ENCODE peak calls at places on chromosome 13, in four cellular contexts. One of them, this sample, is unnamed.

GRCh38 chr13:41455725-41456419 is 1.5 kb upstream of the RGCC start:
- DNase-seq in GM12878: no peak
- DNase-seq in HepG2: no peak
- DNase-seq in K562: no peak
- DNase-seq in this sample: no peak

GRCh38 chr13:86906458-86906857 is 764.7 kb upstream of the SLITRK5 start:
- DNase-seq in GM12878: no peak
- DNase-seq in HepG2: no peak
- DNase-seq in K562: no peak
- DNase-seq in this sample: no peak

GRCh38 chr13:35252536-35253205 is 223.8 kb downstream of the MAB21L1 start:
- DNase-seq in GM12878: peak
- DNase-seq in HepG2: no peak
- DNase-seq in K562: no peak
- DNase-seq in this sample: no peak

GRCh38 chr13:112889351-112890290 is 79.4 kb upstream of the MCF2L start:
- DNase-seq in GM12878: no peak
- DNase-seq in HepG2: no peak
- DNase-seq in K562: no peak
- DNase-seq in this sample: no peak

GRCh38 chr13:30404207-30404606 is 18.1 kb upstream of the UBE2L5 start:
- DNase-seq in GM12878: no peak
- DNase-seq in HepG2: no peak
- DNase-seq in K562: no peak
- DNase-seq in this sample: no peak

GRCh38 chr13:52968074-52968700 is 60.4 kb upstream of the OLFM4 start:
- DNase-seq in GM12878: peak
- DNase-seq in HepG2: peak
- DNase-seq in K562: peak
- DNase-seq in this sample: peak

GRCh38 chr13:44936246-44936645 is 53.0 kb downstream of the NUFIP1 start:
- DNase-seq in GM12878: no peak
- DNase-seq in HepG2: no peak
- DNase-seq in K562: no peak
- DNase-seq in this sample: no peak

GRCh38 chr13:44241638-44242037 is 132.0 kb upstream of the SERP2 start:
- DNase-seq in GM12878: no peak
- DNase-seq in HepG2: no peak
- DNase-seq in K562: no peak
- DNase-seq in this sample: no peak

GRCh38 chr13:53018690-53019647 is 9.6 kb upstream of the OLFM4 start:
- DNase-seq in GM12878: no peak
- DNase-seq in HepG2: no peak
- DNase-seq in K562: no peak
- DNase-seq in this sample: no peak

GRCh38 chr13:110714798-110715394 is 1.4 kb downstream of the ING1 start:
- DNase-seq in GM12878: no peak
- DNase-seq in HepG2: peak
- DNase-seq in K562: no peak
- DNase-seq in this sample: no peak

GRCh38 chr13:36601186-36601585 is 72.6 kb upstream of the SERTM1 start:
- DNase-seq in GM12878: no peak
- DNase-seq in HepG2: no peak
- DNase-seq in K562: no peak
- DNase-seq in this sample: no peak

GRCh38 chr13:74134777-74135305 is 637 bp upstream of the KLF12 start:
- DNase-seq in GM12878: no peak
- DNase-seq in HepG2: no peak
- DNase-seq in K562: peak
- DNase-seq in this sample: peak

GRCh38 chr13:21148557-21149258 is 27.6 kb downstream of the SKA3 start:
- DNase-seq in GM12878: no peak
- DNase-seq in HepG2: no peak
- DNase-seq in K562: no peak
- DNase-seq in this sample: no peak
- TF ChIP-seq SP1 in GM12878: no peak
- TF ChIP-seq SP1 in HepG2: no peak
- TF ChIP-seq SP1 in K562: no peak
- TF ChIP-seq SP1 in this sample: no peak

DNA sequence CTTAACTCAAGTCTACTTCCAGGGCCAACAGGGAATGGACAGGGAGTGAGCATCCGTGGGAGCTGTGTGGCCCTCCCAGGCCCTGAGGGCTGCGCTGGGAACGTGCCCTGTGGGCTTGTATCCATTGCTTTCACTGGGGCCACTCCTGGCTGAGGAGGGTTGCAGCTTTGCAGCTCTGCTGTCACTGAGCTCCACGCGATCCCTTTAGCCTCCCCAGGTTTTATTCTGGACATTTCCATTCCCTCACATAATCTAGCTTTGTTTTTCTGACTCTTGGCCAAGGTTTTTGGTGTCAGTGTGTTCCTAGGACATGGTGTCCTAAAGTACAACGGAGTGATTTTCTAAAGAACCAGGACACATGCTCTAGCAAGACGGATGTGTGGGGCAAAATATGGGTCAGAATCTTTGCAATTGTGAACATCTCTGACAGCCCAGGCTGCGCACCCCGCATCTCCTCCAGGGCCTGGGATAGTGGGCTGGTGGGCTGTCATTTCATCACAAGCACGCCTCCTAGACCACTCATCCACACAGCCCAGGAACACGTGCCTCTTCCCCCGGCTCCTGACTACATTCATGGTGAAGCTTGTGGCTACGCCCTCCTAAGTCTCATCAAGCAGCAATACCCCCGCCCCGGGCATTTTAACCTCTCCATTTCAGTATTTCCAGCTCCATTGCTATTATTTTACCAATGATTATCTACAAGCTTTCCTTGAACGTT is 27.9 kb downstream of the GGACT start:
- DNase-seq in GM12878: no peak
- DNase-seq in HepG2: no peak
- DNase-seq in K562: no peak
- DNase-seq in this sample: no peak
- TF ChIP-seq BHLHE40 in GM12878: no peak
- TF ChIP-seq BHLHE40 in HepG2: no peak
- TF ChIP-seq BHLHE40 in K562: no peak
- TF ChIP-seq BHLHE40 in this sample: no peak

DNA sequence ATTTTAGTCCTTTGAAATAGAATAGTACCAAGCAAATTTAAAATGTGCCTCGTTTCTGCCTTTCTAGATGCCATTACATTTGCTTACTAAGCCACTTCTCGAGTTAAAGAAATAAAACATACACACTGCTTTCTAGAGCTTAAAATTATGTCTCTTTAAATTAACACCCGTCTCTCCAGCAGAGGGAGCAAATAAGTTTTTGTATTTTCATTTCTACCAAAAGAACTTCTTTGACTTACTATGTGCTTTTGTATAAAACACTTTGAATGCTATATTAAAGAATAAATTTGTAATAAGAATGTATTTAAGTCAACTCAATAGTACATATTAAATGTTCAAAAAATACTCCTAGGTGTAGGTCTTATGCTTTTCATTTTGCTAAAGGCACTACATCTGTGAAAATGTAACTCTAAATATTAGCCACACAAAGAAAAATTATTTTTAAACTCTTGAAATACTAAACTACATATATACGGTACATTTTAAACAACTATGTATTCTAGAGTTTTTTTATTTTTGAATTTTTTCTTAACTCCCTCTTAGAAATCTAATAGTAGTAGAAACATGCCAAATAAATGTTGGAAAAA is 269.3 kb upstream of the MIR17HG start:
- DNase-seq in GM12878: no peak
- DNase-seq in HepG2: no peak
- DNase-seq in K562: no peak
- DNase-seq in this sample: peak
- TF ChIP-seq FOXK2 in GM12878: no peak
- TF ChIP-seq FOXK2 in HepG2: no peak
- TF ChIP-seq FOXK2 in K562: no peak
- TF ChIP-seq FOXK2 in this sample: no peak

GRCh38 chr13:38697628-38698333 is 10.9 kb downstream of the FREM2 start:
- DNase-seq in GM12878: no peak
- DNase-seq in HepG2: no peak
- DNase-seq in K562: no peak
- DNase-seq in this sample: peak
- TF ChIP-seq SP1 in GM12878: no peak
- TF ChIP-seq SP1 in HepG2: no peak
- TF ChIP-seq SP1 in K562: no peak
- TF ChIP-seq SP1 in this sample: no peak